ENCODE peak calls at places on chromosomes 3 and 15, in eight cellular contexts. One of them, this sample, is unnamed.

GRCh38 chr3:109806929-109807328 is 469.6 kb upstream of the DPPA4 start:
- DNase-seq in KBM-7: peak
- DNase-seq in AG04449: no peak
- DNase-seq in endothelial cell: no peak
- DNase-seq in body of pancreas: no peak
- DNase-seq in KG1: peak
- DNase-seq in bronchial epithelial cell: peak
- DNase-seq in HEK293T: no peak
- DNase-seq in this sample: peak

GRCh38 chr3:30269751-30270445 is 336.5 kb upstream of the TGFBR2 start:
- DNase-seq in KBM-7: peak
- DNase-seq in AG04449: no peak
- DNase-seq in endothelial cell: no peak
- DNase-seq in body of pancreas: no peak
- DNase-seq in KG1: no peak
- DNase-seq in bronchial epithelial cell: no peak
- DNase-seq in HEK293T: no peak
- DNase-seq in this sample: no peak

GRCh38 chr15:73328149-73328820 is 40.5 kb downstream of the HCN4 start:
- DNase-seq in KBM-7: no peak
- DNase-seq in AG04449: no peak
- DNase-seq in endothelial cell: no peak
- DNase-seq in body of pancreas: no peak
- DNase-seq in KG1: no peak
- DNase-seq in bronchial epithelial cell: no peak
- DNase-seq in HEK293T: no peak
- DNase-seq in this sample: no peak

GRCh38 chr3:13268120-13268519 is 152.0 kb downstream of the NUP210 start:
- DNase-seq in KBM-7: no peak
- DNase-seq in AG04449: no peak
- DNase-seq in endothelial cell: no peak
- DNase-seq in body of pancreas: no peak
- DNase-seq in KG1: no peak
- DNase-seq in bronchial epithelial cell: no peak
- DNase-seq in HEK293T: no peak
- DNase-seq in this sample: no peak

GRCh38 chr15:56919708-56920637 is 1.5 kb downstream of the TCF12 start:
- DNase-seq in KBM-7: peak
- DNase-seq in AG04449: no peak
- DNase-seq in endothelial cell: peak
- DNase-seq in body of pancreas: peak
- DNase-seq in KG1: peak
- DNase-seq in bronchial epithelial cell: peak
- DNase-seq in HEK293T: peak
- DNase-seq in this sample: no peak

GRCh38 chr15:74793135-74794028 is 11.5 kb downstream of the CSK start:
- DNase-seq in KBM-7: peak
- DNase-seq in AG04449: no peak
- DNase-seq in endothelial cell: no peak
- DNase-seq in body of pancreas: no peak
- DNase-seq in KG1: no peak
- DNase-seq in bronchial epithelial cell: peak
- DNase-seq in HEK293T: no peak
- DNase-seq in this sample: peak

GRCh38 chr3:2921903-2922302 is 188.3 kb downstream of the IL5RA start:
- DNase-seq in KBM-7: peak
- DNase-seq in AG04449: no peak
- DNase-seq in endothelial cell: no peak
- DNase-seq in body of pancreas: no peak
- DNase-seq in KG1: no peak
- DNase-seq in bronchial epithelial cell: peak
- DNase-seq in HEK293T: no peak
- DNase-seq in this sample: no peak

GRCh38 chr3:127712881-127713771 is 40.4 kb downstream of the ABTB1 start:
- DNase-seq in KBM-7: no peak
- DNase-seq in AG04449: no peak
- DNase-seq in endothelial cell: no peak
- DNase-seq in body of pancreas: no peak
- DNase-seq in KG1: no peak
- DNase-seq in bronchial epithelial cell: no peak
- DNase-seq in HEK293T: no peak
- DNase-seq in this sample: no peak

GRCh38 chr15:33476076-33476475 is 165.3 kb downstream of the RYR3 start:
- DNase-seq in KBM-7: no peak
- DNase-seq in AG04449: no peak
- DNase-seq in endothelial cell: no peak
- DNase-seq in body of pancreas: no peak
- DNase-seq in KG1: no peak
- DNase-seq in bronchial epithelial cell: peak
- DNase-seq in HEK293T: no peak
- DNase-seq in this sample: no peak